ENCODE peak calls at places on chromosomes 6 and 20, in seven cellular contexts. T is SK-N-SH; X is kidney; F is WERI-Rb-1; G is heart right ventricle; M is CD8-positive, alpha-beta T cell; E is IMR-90. K is an unnamed sample. For H3K36me3, the result is how much of the 10 kb centered on the place peaks cover.

GRCh38 chr20:36752582-36752981 is 6.7 kb upstream of the NDRG3 start:
- DNase-seq in T (no peak), X (no peak), F (no peak), G (no peak), M (no peak), E (no peak), K (no peak)

GRCh38 chr6:152087096-152087495 is 279.6 kb downstream of the ESR1 start:
- DNase-seq in T (no peak), X (no peak), F (no peak), G (no peak), M (no peak), E (peak), K (no peak)

GRCh38 chr20:58405504-58406291 is 16.7 kb downstream of the VAPB start:
- DNase-seq in T (no peak), X (no peak), F (no peak), G (no peak), M (no peak), E (no peak), K (no peak)

GRCh38 chr6:156809034-156809433 is 31.9 kb downstream of the ARID1B start:
- DNase-seq in T (no peak), X (no peak), F (no peak), G (no peak), M (no peak), E (peak), K (peak)

GRCh38 chr6:65199683-65200082 is 507.3 kb downstream of the EYS start:
- DNase-seq in T (no peak), X (no peak), F (no peak), G (no peak), M (no peak), E (peak), K (no peak)

GRCh38 chr20:41655966-41656685 is 37.9 kb upstream of the CHD6 start:
- DNase-seq in T (peak), X (no peak), F (peak), G (no peak), M (no peak), E (no peak), K (no peak)

GRCh38 chr20:36606171-36607116 is 865 bp downstream of the RAB5IF start:
- DNase-seq in T (no peak), X (no peak), F (no peak), G (no peak), M (peak), E (peak), K (peak)

GRCh38 chr6:1619666-1620503 is 10.2 kb downstream of the FOXC1 start:
- DNase-seq in T (no peak), X (peak), F (no peak), G (no peak), M (no peak), E (no peak), K (peak)

GRCh38 chr6:167972193-167972592 is 25.3 kb upstream of the KIF25 start:
- DNase-seq in T (no peak), X (no peak), F (no peak), G (no peak), M (no peak), E (no peak), K (no peak)

GRCh38 chr6:26251354-26252081 is 113.5 kb upstream of the BTN3A2 start:
- DNase-seq in T (peak), X (peak), F (no peak), G (peak), M (peak), E (peak), K (peak)

GRCh38 chr6:53326372-53327016 is 22.3 kb downstream of the ELOVL5 start:
- DNase-seq in T (no peak), X (no peak), F (no peak), G (no peak), M (no peak), E (peak), K (peak)

GRCh38 chr6:75751443-75751842 is 2.4 kb downstream of the MYO6 start:
- DNase-seq in T (no peak), X (no peak), F (no peak), G (no peak), M (no peak), E (peak), K (no peak)

GRCh38 chr6:157555795-157556645 is 175.0 kb downstream of the ZDHHC14 start:
- DNase-seq in T (no peak), X (no peak), F (peak), G (no peak), M (no peak), E (no peak), K (peak)

GRCh38 chr6:20400476-20401402 is 940 bp upstream of the E2F3 start:
- DNase-seq in T (peak), X (peak), F (peak), G (peak), M (peak), E (no peak), K (no peak)

GRCh38 chr6:90730191-90730673 is 143.4 kb upstream of the MAP3K7 start:
- DNase-seq in T (no peak), X (no peak), F (no peak), G (no peak), M (no peak), E (no peak), K (no peak)

GRCh38 chr20:51800769-51801219 is 1.5 kb downstream of the SALL4 start:
- DNase-seq in T (peak), X (no peak), F (no peak), G (no peak), M (no peak), E (no peak), K (peak)

GRCh38 chr6:112237644-112238043 is 16.7 kb downstream of the LAMA4 start:
- DNase-seq in T (no peak), X (no peak), F (no peak), G (no peak), M (no peak), E (peak), K (no peak)

GRCh38 chr20:44931911-44932310 is 22.1 kb downstream of the PABPC1L start:
- DNase-seq in T (no peak), X (no peak), F (no peak), G (no peak), M (no peak), E (no peak), K (no peak)

GRCh38 chr20:50762435-50763201 is 31.2 kb downstream of the PARD6B start:
- DNase-seq in T (peak), X (peak), F (no peak), G (peak), M (no peak), E (peak), K (no peak)

GRCh38 chr20:57576002-57576401 is 15.1 kb downstream of the PCK1 start:
- DNase-seq in T (no peak), X (no peak), F (no peak), G (no peak), M (no peak), E (no peak), K (no peak)

GRCh38 chr6:144023216-144023615 is 15.2 kb upstream of the PLAGL1 start:
- DNase-seq in T (no peak), X (no peak), F (no peak), G (no peak), M (no peak), E (no peak), K (no peak)

GRCh38 chr6:36757206-36757605 is 59.6 kb downstream of the RAB44 start:
- DNase-seq in T (no peak), X (no peak), F (no peak), G (no peak), M (no peak), E (no peak), K (no peak)

GRCh38 chr6:45310118-45310788 is 17.9 kb upstream of the RUNX2 start:
- DNase-seq in T (no peak), X (no peak), F (no peak), G (no peak), M (peak), E (no peak), K (peak)

GRCh38 chr6:109059591-109060021 is 35.0 kb downstream of the SESN1 start:
- DNase-seq in T (no peak), X (no peak), F (no peak), G (no peak), M (no peak), E (peak), K (no peak)

GRCh38 chr20:63172726-63173125 is 43.2 kb downstream of the YTHDF1 start:
- DNase-seq in T (no peak), X (no peak), F (peak), G (no peak), M (no peak), E (no peak), K (peak)

GRCh38 chr20:35020108-35021031 is 64.7 kb downstream of the MYH7B start:
- DNase-seq in T (no peak), X (no peak), F (no peak), G (no peak), M (no peak), E (no peak), K (no peak)

GRCh38 chr20:35018578-35019371 is 63.1 kb downstream of the MYH7B start:
- DNase-seq in T (no peak), X (no peak), F (no peak), G (no peak), M (no peak), E (no peak), K (no peak)

GRCh38 chr20:35014537-35014936 is 58.9 kb downstream of the MYH7B start:
- DNase-seq in T (no peak), X (no peak), F (no peak), G (no peak), M (no peak), E (no peak), K (no peak)

GRCh38 chr20:35015863-35016193 is 60.2 kb downstream of the MYH7B start:
- DNase-seq in T (no peak), X (no peak), F (no peak), G (no peak), M (no peak), E (no peak), K (no peak)

DNA sequence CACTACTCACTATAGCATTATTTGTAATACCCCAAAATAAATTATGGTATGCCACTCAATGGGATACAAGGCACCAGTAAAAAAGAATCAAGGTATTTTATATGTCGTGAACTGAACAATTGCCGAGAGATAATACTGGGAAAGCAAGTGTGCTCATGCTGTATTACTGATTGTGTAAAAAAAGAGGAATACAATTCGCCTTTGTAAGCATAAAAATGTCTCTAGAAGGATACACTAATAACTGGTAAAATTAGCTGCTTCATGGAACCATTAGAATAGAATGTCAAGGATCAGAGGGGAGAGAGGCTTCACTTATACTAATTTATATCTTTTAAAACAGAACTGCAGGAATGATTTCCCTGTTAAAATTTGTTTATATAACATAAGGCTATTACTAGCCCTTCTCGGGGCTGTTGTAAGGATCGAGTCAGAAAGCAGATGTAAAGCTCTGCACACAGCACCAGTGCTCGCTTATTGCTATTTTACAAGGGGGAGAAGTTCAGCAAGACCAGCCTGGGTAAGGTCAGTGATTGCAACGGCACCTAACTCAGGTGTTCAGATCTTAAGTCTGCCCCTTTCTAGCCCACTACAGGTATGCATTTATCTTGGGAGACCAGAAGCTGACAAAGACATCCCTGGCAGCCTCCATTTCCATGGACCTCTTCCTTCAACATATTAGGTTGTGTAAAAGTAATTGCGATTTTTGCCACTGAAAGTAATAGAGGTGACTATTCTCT is 61.6 kb downstream of the MYH7B start:
- DNase-seq in T (no peak), X (no peak), F (no peak), G (no peak), M (no peak), E (no peak), K (no peak)
- H3K36me3 ChIP-seq in T (under half), X (under half), F (under half), G (half or more), M (half or more), E (half or more), K (half or more)

DNA sequence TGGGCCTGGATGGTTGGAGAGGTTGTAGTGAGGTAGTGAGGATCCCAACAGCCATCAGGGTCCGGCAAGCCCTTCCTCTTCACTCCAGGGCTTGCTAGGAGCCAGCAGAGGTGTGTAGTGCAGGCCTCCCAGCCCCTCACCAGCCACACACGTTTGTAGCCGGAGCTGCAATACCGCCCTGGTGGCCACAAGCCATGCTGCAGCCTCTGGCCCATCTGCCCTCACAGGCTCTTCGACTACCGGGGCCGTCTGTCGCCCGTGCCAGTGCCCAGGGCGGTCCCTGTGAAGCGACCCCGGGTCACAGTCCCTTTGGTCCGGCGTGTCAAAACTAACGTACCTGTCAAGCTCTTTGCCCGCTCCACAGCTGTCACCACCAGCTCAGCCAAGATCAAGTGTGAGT is 36.4 kb downstream of the EIF2S2 start:
- DNase-seq in T (no peak), X (no peak), F (no peak), G (no peak), M (no peak), E (no peak), K (peak)
- TF ChIP-seq CTCF in T (no peak), X (no peak), F (peak), G (no peak), M (no peak), E (no peak), K (peak)

GRCh38 chr6:162772466-162772865 is 44.7 kb downstream of the PACRG start:
- DNase-seq in T (no peak), X (no peak), F (no peak), G (no peak), M (no peak), E (no peak), K (no peak)
- H3K36me3 ChIP-seq in T (under half), X (under half), F (under half), G (under half), M (under half), E (under half), K (under half)

GRCh38 chr20:20019123-20019522 is 2.0 kb downstream of the NAA20 start:
- DNase-seq in T (no peak), X (no peak), F (no peak), G (no peak), M (no peak), E (no peak), K (no peak)

GRCh38 chr20:20023395-20023794 is 6.2 kb downstream of the NAA20 start:
- DNase-seq in T (no peak), X (no peak), F (no peak), G (no peak), M (no peak), E (no peak), K (no peak)

GRCh38 chr20:20022498-20022897 is 5.3 kb downstream of the NAA20 start:
- DNase-seq in T (no peak), X (no peak), F (no peak), G (no peak), M (no peak), E (no peak), K (no peak)

GRCh38 chr20:20024942-20025341 is 7.8 kb downstream of the NAA20 start:
- DNase-seq in T (no peak), X (no peak), F (no peak), G (no peak), M (no peak), E (peak), K (no peak)

GRCh38 chr20:20021835-20022234 is 4.7 kb downstream of the NAA20 start:
- DNase-seq in T (no peak), X (no peak), F (no peak), G (no peak), M (no peak), E (no peak), K (no peak)
- TF ChIP-seq CTCF in T (no peak), X (no peak), F (no peak), G (no peak), M (no peak), E (no peak), K (no peak)

GRCh38 chr20:7882076-7882475 is 58.2 kb downstream of the HAO1 start:
- DNase-seq in T (no peak), X (no peak), F (no peak), G (no peak), M (no peak), E (no peak), K (no peak)

GRCh38 chr20:7883741-7884140 is 56.5 kb downstream of the HAO1 start:
- DNase-seq in T (no peak), X (no peak), F (no peak), G (no peak), M (no peak), E (no peak), K (no peak)

GRCh38 chr20:7879883-7880282 is 60.4 kb downstream of the HAO1 start:
- DNase-seq in T (no peak), X (no peak), F (no peak), G (no peak), M (no peak), E (peak), K (no peak)

DNA sequence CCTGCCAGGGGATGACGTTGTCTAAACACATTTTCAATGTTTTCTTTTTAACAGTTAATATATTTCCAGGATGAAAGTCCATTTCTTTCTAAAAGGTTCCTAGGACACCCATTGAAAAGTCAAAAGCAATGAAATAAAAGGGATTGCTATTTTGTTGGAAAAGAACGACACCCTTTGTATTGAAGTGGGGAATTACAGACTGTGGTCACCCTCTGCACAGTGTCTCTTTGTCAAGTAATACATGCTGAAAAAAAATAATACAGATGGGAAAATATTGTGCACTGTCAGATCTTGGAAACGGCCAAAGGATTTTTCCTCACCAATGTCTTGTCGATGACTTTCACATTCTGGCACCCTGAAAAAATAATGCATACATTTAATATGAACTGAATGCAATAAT is 56.9 kb downstream of the HAO1 start:
- DNase-seq in T (no peak), X (no peak), F (no peak), G (no peak), M (no peak), E (no peak), K (no peak)
- H3K36me3 ChIP-seq in T (under half), X (under half), F (under half), G (under half), M (under half), E (under half), K (under half)

GRCh38 chr6:31660224-31660997 is at the start of gene C6orf47:
- DNase-seq in T (peak), X (peak), F (peak), G (peak), M (peak), E (peak), K (peak)
- TF ChIP-seq CTCF in T (no peak), X (no peak), F (no peak), G (no peak), M (no peak), E (no peak), K (no peak)

GRCh38 chr20:6014017-6014416 is 39.8 kb downstream of the LRRN4 start:
- DNase-seq in T (no peak), X (no peak), F (no peak), G (no peak), M (no peak), E (no peak), K (no peak)

GRCh38 chr20:6017880-6018279 is 36.0 kb downstream of the LRRN4 start:
- DNase-seq in T (no peak), X (no peak), F (no peak), G (no peak), M (no peak), E (no peak), K (no peak)

GRCh38 chr20:6012166-6012565 is 41.7 kb downstream of the LRRN4 start:
- DNase-seq in T (no peak), X (no peak), F (no peak), G (no peak), M (no peak), E (no peak), K (no peak)

GRCh38 chr20:6014957-6015356 is 38.9 kb downstream of the LRRN4 start:
- DNase-seq in T (no peak), X (no peak), F (no peak), G (no peak), M (no peak), E (no peak), K (no peak)

GRCh38 chr20:6017467-6017866 is 36.4 kb downstream of the LRRN4 start:
- DNase-seq in T (no peak), X (no peak), F (no peak), G (no peak), M (no peak), E (no peak), K (no peak)
- H3K36me3 ChIP-seq in T (under half), X (under half), F (under half), G (half or more), M (under half), E (under half), K (half or more)

GRCh38 chr6:166420351-166420750 is 37.6 kb upstream of the MPC1 start:
- DNase-seq in T (no peak), X (peak), F (no peak), G (no peak), M (no peak), E (peak), K (no peak)
- TF ChIP-seq CTCF in T (peak), X (no peak), F (peak), G (no peak), M (no peak), E (no peak), K (peak)

GRCh38 chr6:150987371-150987828 is 121.9 kb downstream of the MTHFD1L start:
- DNase-seq in T (no peak), X (no peak), F (no peak), G (no peak), M (no peak), E (no peak), K (no peak)
- H3K36me3 ChIP-seq in T (under half), X (under half), F (under half), G (under half), M (under half), E (under half), K (under half)

K was measured in endodermal cell.